ENCODE peak calls at places on chromosome 1, in nine cellular contexts. I is D721Med, O is endothelial cell, Z is B cell, W is A549, R is esophagus muscularis mucosa, H is foreskin keratinocyte, E is heart right ventricle, A is astrocyte of the spinal cord. D is an unnamed sample.

GRCh38 chr1:2252423-2252822 is 24.3 kb downstream of the SKI start:
- DNase-seq in E (no peak), A (no peak), W (no peak), I (no peak), R (no peak), H (no peak), Z (no peak), O (no peak), D (no peak)

GRCh38 chr1:109294481-109294880 is 11.5 kb upstream of the PSRC1 start:
- DNase-seq in E (no peak), H (no peak), Z (no peak), A (no peak), R (no peak), I (no peak), W (no peak), O (no peak), D (no peak)

GRCh38 chr1:184112176-184112948 is 60.8 kb downstream of the TSEN15 start:
- DNase-seq in R (no peak), O (no peak), I (no peak), A (no peak), W (no peak), E (no peak), H (peak), Z (no peak), D (no peak)

GRCh38 chr1:51877434-51878306 is 857 bp downstream of the NRDC start:
- DNase-seq in R (no peak), I (no peak), E (no peak), W (peak), Z (no peak), H (peak), A (peak), O (no peak), D (peak)

GRCh38 chr1:204044448-204044847 is 28.5 kb upstream of the SOX13 start:
- DNase-seq in I (no peak), O (no peak), R (no peak), A (no peak), W (no peak), E (no peak), H (no peak), Z (no peak), D (no peak)

GRCh38 chr1:43272161-43272560 is 2.4 kb downstream of the TMEM125 start:
- DNase-seq in A (no peak), W (no peak), I (no peak), Z (no peak), H (no peak), R (no peak), E (no peak), O (no peak), D (no peak)

GRCh38 chr1:225695578-225696332 is 42.8 kb upstream of the ENAH start:
- DNase-seq in E (no peak), Z (no peak), W (no peak), O (no peak), I (no peak), H (no peak), A (no peak), R (no peak), D (no peak)

GRCh38 chr1:28509705-28510349 is 4.0 kb downstream of the RCC1 start:
- DNase-seq in A (peak), I (no peak), R (no peak), O (no peak), W (no peak), Z (no peak), H (no peak), E (no peak), D (peak)

GRCh38 chr1:230079211-230079590 is 12.2 kb downstream of the GALNT2 start:
- DNase-seq in A (no peak), W (no peak), H (no peak), Z (no peak), E (no peak), O (no peak), I (no peak), R (no peak), D (no peak)

GRCh38 chr1:109441105-109441504 is 14.9 kb upstream of the PSMA5 start:
- DNase-seq in W (no peak), A (peak), Z (no peak), O (no peak), R (no peak), E (no peak), H (no peak), I (no peak), D (no peak)

GRCh38 chr1:202125611-202126010 is 2.9 kb downstream of the GPR37L1 start:
- DNase-seq in W (no peak), E (no peak), R (no peak), I (no peak), O (no peak), Z (no peak), H (no peak), A (no peak), D (no peak)

GRCh38 chr1:6130596-6130995 is 49.5 kb downstream of the CHD5 start:
- DNase-seq in H (no peak), A (no peak), O (no peak), R (no peak), Z (peak), W (no peak), I (no peak), E (peak), D (no peak)

GRCh38 chr1:34037856-34038255 is 127.2 kb downstream of the CSMD2 start:
- DNase-seq in O (no peak), I (no peak), Z (no peak), H (no peak), E (no peak), A (no peak), W (no peak), R (no peak), D (no peak)

GRCh38 chr1:3717715-3718601 is 34.3 kb upstream of the CCDC27 start:
- DNase-seq in Z (no peak), W (no peak), E (no peak), R (no peak), H (no peak), I (no peak), A (no peak), O (peak), D (peak)

GRCh38 chr1:231918239-231919015 is 291.8 kb downstream of the DISC1 start:
- DNase-seq in H (peak), O (no peak), Z (no peak), R (no peak), E (no peak), W (peak), A (peak), I (no peak), D (peak)

GRCh38 chr1:3857791-3858129 is 484 bp downstream of the DFFB start:
- DNase-seq in E (no peak), O (no peak), R (no peak), Z (no peak), I (no peak), H (no peak), W (no peak), A (no peak), D (no peak)

GRCh38 chr1:82227286-82227685 is 426.6 kb downstream of the ADGRL2 start:
- DNase-seq in I (no peak), Z (no peak), A (no peak), W (no peak), H (no peak), E (no peak), O (no peak), R (no peak), D (no peak)
- TF ChIP-seq CTCF in I (no peak), Z (no peak), A (no peak), W (no peak), H (no peak), E (no peak), O (no peak), R (no peak), D (no peak)

GRCh38 chr1:18580676-18581419 is 49.8 kb upstream of the PAX7 start:
- DNase-seq in H (no peak), A (no peak), Z (no peak), I (no peak), R (no peak), O (no peak), E (no peak), W (no peak), D (no peak)

GRCh38 chr1:18583326-18583941 is 47.2 kb upstream of the PAX7 start:
- DNase-seq in Z (no peak), W (no peak), E (peak), A (no peak), R (no peak), O (no peak), H (no peak), I (no peak), D (no peak)

GRCh38 chr1:18580087-18580486 is 50.6 kb upstream of the PAX7 start:
- DNase-seq in O (no peak), I (no peak), A (no peak), H (no peak), W (no peak), E (no peak), R (no peak), Z (no peak), D (no peak)

GRCh38 chr1:18582890-18583289 is 47.8 kb upstream of the PAX7 start:
- DNase-seq in W (no peak), A (no peak), I (no peak), E (no peak), Z (no peak), R (no peak), O (no peak), H (no peak), D (no peak)

GRCh38 chr1:18581420-18581880 is 49.2 kb upstream of the PAX7 start:
- DNase-seq in R (no peak), H (no peak), Z (no peak), A (peak), E (peak), I (no peak), O (peak), W (peak), D (peak)
- TF ChIP-seq CTCF in R (peak), H (peak), Z (peak), A (peak), E (peak), I (peak), O (peak), W (peak), D (peak)

GRCh38 chr1:45375104-45376090 is 35.2 kb upstream of the MUTYH start:
- DNase-seq in E (no peak), Z (no peak), I (no peak), A (no peak), O (no peak), W (no peak), H (no peak), R (no peak), D (no peak)
- TF ChIP-seq CTCF in E (no peak), Z (no peak), I (no peak), A (no peak), O (no peak), W (no peak), H (peak), R (no peak), D (no peak)

GRCh38 chr1:208013210-208013609 is 102.3 kb upstream of the CD34 start:
- DNase-seq in Z (no peak), W (no peak), A (no peak), R (no peak), O (no peak), H (no peak), I (no peak), E (no peak), D (no peak)

GRCh38 chr1:208009303-208009702 is 98.4 kb upstream of the CD34 start:
- DNase-seq in Z (no peak), W (no peak), H (no peak), I (no peak), O (no peak), R (no peak), A (no peak), E (no peak), D (no peak)

GRCh38 chr1:208010070-208010469 is 99.1 kb upstream of the CD34 start:
- DNase-seq in I (no peak), Z (no peak), R (no peak), E (no peak), W (no peak), H (no peak), A (no peak), O (no peak), D (no peak)

GRCh38 chr1:208008534-208008933 is 97.6 kb upstream of the CD34 start:
- DNase-seq in I (no peak), O (no peak), A (no peak), H (no peak), W (no peak), Z (no peak), R (no peak), E (no peak), D (no peak)

GRCh38 chr1:208010487-208011079 is 99.7 kb upstream of the CD34 start:
- DNase-seq in R (no peak), W (no peak), O (no peak), H (no peak), E (no peak), Z (no peak), I (no peak), A (no peak), D (no peak)
- TF ChIP-seq CTCF in R (no peak), W (no peak), O (no peak), H (no peak), E (no peak), Z (no peak), I (no peak), A (no peak), D (no peak)

DNA sequence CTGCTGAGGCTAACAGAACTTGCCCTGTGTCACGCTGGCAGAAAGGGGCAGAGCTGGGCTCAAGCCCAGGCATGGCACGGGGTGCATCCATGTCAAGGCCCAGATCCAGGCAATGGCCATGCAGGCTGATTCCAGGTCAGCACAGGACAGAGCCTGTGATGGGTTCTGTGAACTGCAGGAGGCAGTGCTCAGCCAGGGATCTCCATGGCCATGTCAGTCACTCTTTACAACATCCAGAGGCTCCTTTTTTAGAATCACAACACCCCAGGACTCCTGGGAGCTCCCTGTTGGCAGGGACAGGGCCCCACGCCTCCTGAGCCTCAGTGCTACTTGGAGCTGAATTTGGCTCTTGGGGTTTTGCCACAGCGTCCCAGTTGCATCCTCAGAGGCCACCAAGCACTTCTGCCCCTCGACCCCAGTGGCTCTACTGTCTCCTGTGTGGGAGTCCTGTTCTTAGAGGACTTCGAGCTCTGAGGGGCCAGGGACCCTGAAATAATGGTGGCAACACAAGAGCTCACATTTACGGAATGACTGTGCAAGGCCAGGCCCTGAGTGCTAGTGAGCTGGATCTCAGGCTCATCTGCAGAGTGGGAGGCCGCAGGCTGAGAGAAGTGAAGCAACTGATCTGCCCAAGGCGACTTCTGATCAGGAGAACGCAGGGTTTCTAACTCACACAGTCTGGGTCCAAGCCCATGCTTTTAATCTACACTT is 211.5 kb downstream of the TRABD2B start:
- DNase-seq in O (peak), R (no peak), I (no peak), W (peak), A (no peak), E (peak), H (no peak), Z (no peak), D (no peak)
- TF ChIP-seq CTCF in O (no peak), R (no peak), I (peak), W (no peak), A (no peak), E (peak), H (peak), Z (no peak), D (no peak)

D was measured in activated CD8-positive, alpha-beta T cell treated with anti-CD3 and anti-CD28 coated beads for 36 hours.